ENCODE peak calls at places on chromosomes 6 and 20, in ten cellular contexts. One of them, this sample, is unnamed.

GRCh38 chr6:105859441-105859840 is 226.7 kb upstream of the PRDM1 start:
- ATAC-seq in central memory CD8-positive, alpha-beta T cell: no peak
- ATAC-seq in left cardiac atrium: no peak
- ATAC-seq in aorta: no peak
- ATAC-seq in heart right ventricle: no peak
- ATAC-seq in Right ventricle myocardium superior: no peak
- ATAC-seq in naive B cell: no peak
- ATAC-seq in GM23338: no peak
- ATAC-seq in left lung: no peak
- ATAC-seq in A549: no peak
- ATAC-seq in this sample: no peak

GRCh38 chr20:1403624-1404023 is 10.8 kb upstream of the FKBP1A start:
- ATAC-seq in central memory CD8-positive, alpha-beta T cell: no peak
- ATAC-seq in left lung: no peak
- ATAC-seq in GM23338: no peak
- ATAC-seq in naive B cell: no peak
- ATAC-seq in A549: no peak
- ATAC-seq in Right ventricle myocardium superior: no peak
- ATAC-seq in aorta: no peak
- ATAC-seq in heart right ventricle: no peak
- ATAC-seq in left cardiac atrium: no peak
- ATAC-seq in this sample: no peak

GRCh38 chr6:109455161-109455501 is 441 bp downstream of the MICAL1 start:
- ATAC-seq in heart right ventricle: peak; percentile 31
- ATAC-seq in Right ventricle myocardium superior: peak; percentile 6
- ATAC-seq in naive B cell: peak; percentile 47
- ATAC-seq in left cardiac atrium: peak; percentile 6
- ATAC-seq in GM23338: peak; percentile 14
- ATAC-seq in A549: peak; percentile 36
- ATAC-seq in left lung: peak; percentile 4
- ATAC-seq in aorta: peak; percentile 47
- ATAC-seq in central memory CD8-positive, alpha-beta T cell: peak; percentile 27
- ATAC-seq in this sample: no peak

GRCh38 chr6:11702039-11702795 is 76.4 kb downstream of the ADTRP start:
- ATAC-seq in A549: peak; percentile 93
- ATAC-seq in heart right ventricle: peak; percentile 75
- ATAC-seq in central memory CD8-positive, alpha-beta T cell: no peak
- ATAC-seq in Right ventricle myocardium superior: no peak
- ATAC-seq in aorta: peak; percentile 39
- ATAC-seq in naive B cell: no peak
- ATAC-seq in GM23338: no peak
- ATAC-seq in left cardiac atrium: peak; percentile 44
- ATAC-seq in left lung: peak; percentile 72
- ATAC-seq in this sample: no peak

GRCh38 chr20:408843-409696 is 971 bp downstream of the RBCK1 start:
- ATAC-seq in A549: peak; percentile 37
- ATAC-seq in naive B cell: no peak
- ATAC-seq in left lung: no peak
- ATAC-seq in Right ventricle myocardium superior: no peak
- ATAC-seq in left cardiac atrium: no peak
- ATAC-seq in GM23338: peak; percentile 10
- ATAC-seq in aorta: peak; percentile 2
- ATAC-seq in heart right ventricle: peak; percentile 5
- ATAC-seq in central memory CD8-positive, alpha-beta T cell: no peak
- ATAC-seq in this sample: no peak

GRCh38 chr6:123962508-123962907 is 158.8 kb downstream of the NKAIN2 start:
- ATAC-seq in A549: no peak
- ATAC-seq in left cardiac atrium: no peak
- ATAC-seq in aorta: no peak
- ATAC-seq in naive B cell: no peak
- ATAC-seq in left lung: peak; percentile 92
- ATAC-seq in GM23338: no peak
- ATAC-seq in Right ventricle myocardium superior: no peak
- ATAC-seq in central memory CD8-positive, alpha-beta T cell: no peak
- ATAC-seq in heart right ventricle: no peak
- ATAC-seq in this sample: no peak

GRCh38 chr6:137816133-137816579 is 50.9 kb upstream of the TNFAIP3 start:
- ATAC-seq in central memory CD8-positive, alpha-beta T cell: peak; percentile 3
- ATAC-seq in Right ventricle myocardium superior: no peak
- ATAC-seq in naive B cell: no peak
- ATAC-seq in heart right ventricle: no peak
- ATAC-seq in left cardiac atrium: no peak
- ATAC-seq in GM23338: no peak
- ATAC-seq in left lung: no peak
- ATAC-seq in A549: no peak
- ATAC-seq in aorta: no peak
- ATAC-seq in this sample: peak; percentile 19

GRCh38 chr6:5871296-5871695 is 135.4 kb downstream of the NRN1 start:
- ATAC-seq in central memory CD8-positive, alpha-beta T cell: no peak
- ATAC-seq in Right ventricle myocardium superior: no peak
- ATAC-seq in left lung: no peak
- ATAC-seq in heart right ventricle: no peak
- ATAC-seq in aorta: no peak
- ATAC-seq in naive B cell: no peak
- ATAC-seq in A549: no peak
- ATAC-seq in GM23338: no peak
- ATAC-seq in left cardiac atrium: no peak
- ATAC-seq in this sample: no peak

GRCh38 chr20:58264271-58264670 is 35.8 kb upstream of the ANKRD60 start:
- ATAC-seq in central memory CD8-positive, alpha-beta T cell: no peak
- ATAC-seq in left lung: no peak
- ATAC-seq in GM23338: no peak
- ATAC-seq in heart right ventricle: no peak
- ATAC-seq in left cardiac atrium: no peak
- ATAC-seq in Right ventricle myocardium superior: no peak
- ATAC-seq in aorta: no peak
- ATAC-seq in naive B cell: no peak
- ATAC-seq in A549: no peak
- ATAC-seq in this sample: no peak

GRCh38 chr6:105898286-105898685 is 187.8 kb upstream of the PRDM1 start:
- ATAC-seq in heart right ventricle: no peak
- ATAC-seq in left cardiac atrium: no peak
- ATAC-seq in left lung: no peak
- ATAC-seq in A549: no peak
- ATAC-seq in Right ventricle myocardium superior: no peak
- ATAC-seq in central memory CD8-positive, alpha-beta T cell: no peak
- ATAC-seq in GM23338: no peak
- ATAC-seq in aorta: no peak
- ATAC-seq in naive B cell: no peak
- ATAC-seq in this sample: no peak

GRCh38 chr6:408599-409102 is 17.1 kb downstream of the IRF4 start:
- ATAC-seq in heart right ventricle: peak; percentile 94
- ATAC-seq in GM23338: peak; percentile 99
- ATAC-seq in A549: peak; percentile 99
- ATAC-seq in left lung: peak; percentile 79
- ATAC-seq in left cardiac atrium: peak; percentile 83
- ATAC-seq in Right ventricle myocardium superior: peak; percentile 97
- ATAC-seq in central memory CD8-positive, alpha-beta T cell: no peak
- ATAC-seq in aorta: no peak
- ATAC-seq in naive B cell: peak; percentile 43
- ATAC-seq in this sample: peak; percentile 91

GRCh38 chr20:47008842-47009518 is 114.3 kb downstream of the EYA2 start:
- ATAC-seq in naive B cell: no peak
- ATAC-seq in central memory CD8-positive, alpha-beta T cell: no peak
- ATAC-seq in Right ventricle myocardium superior: no peak
- ATAC-seq in A549: no peak
- ATAC-seq in GM23338: no peak
- ATAC-seq in left lung: no peak
- ATAC-seq in heart right ventricle: no peak
- ATAC-seq in aorta: no peak
- ATAC-seq in left cardiac atrium: no peak
- ATAC-seq in this sample: no peak

GRCh38 chr20:54624701-54625472 is 149.5 kb downstream of the DOK5 start:
- ATAC-seq in A549: no peak
- ATAC-seq in aorta: no peak
- ATAC-seq in heart right ventricle: no peak
- ATAC-seq in Right ventricle myocardium superior: peak; percentile 67
- ATAC-seq in left cardiac atrium: no peak
- ATAC-seq in naive B cell: no peak
- ATAC-seq in central memory CD8-positive, alpha-beta T cell: no peak
- ATAC-seq in GM23338: no peak
- ATAC-seq in left lung: no peak
- ATAC-seq in this sample: no peak

GRCh38 chr6:160750276-160750689 is 48.2 kb downstream of the PLG start:
- ATAC-seq in aorta: no peak
- ATAC-seq in central memory CD8-positive, alpha-beta T cell: no peak
- ATAC-seq in left lung: no peak
- ATAC-seq in heart right ventricle: no peak
- ATAC-seq in A549: peak; percentile 70
- ATAC-seq in GM23338: peak; percentile 97
- ATAC-seq in Right ventricle myocardium superior: no peak
- ATAC-seq in naive B cell: no peak
- ATAC-seq in left cardiac atrium: no peak
- ATAC-seq in this sample: no peak

GRCh38 chr6:33080127-33081089 is 4.6 kb downstream of the HLA-DPB1 start:
- ATAC-seq in GM23338: peak; percentile 86
- ATAC-seq in heart right ventricle: peak; percentile 70
- ATAC-seq in central memory CD8-positive, alpha-beta T cell: no peak
- ATAC-seq in aorta: peak; percentile 85
- ATAC-seq in left lung: peak; percentile 37
- ATAC-seq in left cardiac atrium: peak; percentile 76
- ATAC-seq in Right ventricle myocardium superior: peak; percentile 83
- ATAC-seq in naive B cell: no peak
- ATAC-seq in A549: no peak
- ATAC-seq in this sample: peak; percentile 86

GRCh38 chr6:29967379-29968010 is 25.2 kb downstream of the HLA-A start:
- ATAC-seq in left lung: peak; percentile 62
- ATAC-seq in A549: no peak
- ATAC-seq in central memory CD8-positive, alpha-beta T cell: no peak
- ATAC-seq in Right ventricle myocardium superior: peak; percentile 57
- ATAC-seq in GM23338: no peak
- ATAC-seq in aorta: no peak
- ATAC-seq in naive B cell: no peak
- ATAC-seq in heart right ventricle: peak; percentile 53
- ATAC-seq in left cardiac atrium: no peak
- ATAC-seq in this sample: no peak

GRCh38 chr20:20440473-20440872 is 72.6 kb downstream of the INSM1 start:
- ATAC-seq in central memory CD8-positive, alpha-beta T cell: no peak
- ATAC-seq in left cardiac atrium: no peak
- ATAC-seq in aorta: no peak
- ATAC-seq in A549: no peak
- ATAC-seq in heart right ventricle: peak; percentile 60
- ATAC-seq in naive B cell: no peak
- ATAC-seq in GM23338: no peak
- ATAC-seq in Right ventricle myocardium superior: peak; percentile 36
- ATAC-seq in left lung: no peak
- ATAC-seq in this sample: no peak

GRCh38 chr20:10434467-10434831 is 427 bp upstream of the MKKS start:
- ATAC-seq in GM23338: peak; percentile 73
- ATAC-seq in left cardiac atrium: peak; percentile 90
- ATAC-seq in Right ventricle myocardium superior: peak; percentile 96
- ATAC-seq in aorta: peak; percentile 96
- ATAC-seq in left lung: peak; percentile 91
- ATAC-seq in heart right ventricle: peak; percentile 97
- ATAC-seq in central memory CD8-positive, alpha-beta T cell: peak; percentile 50
- ATAC-seq in naive B cell: peak; percentile 54
- ATAC-seq in A549: peak; percentile 84
- ATAC-seq in this sample: peak; percentile 93

GRCh38 chr6:42452171-42453026 is 673 bp upstream of the TRERF1 start:
- ATAC-seq in GM23338: peak; percentile 36
- ATAC-seq in central memory CD8-positive, alpha-beta T cell: peak; percentile 40
- ATAC-seq in Right ventricle myocardium superior: peak; percentile 66
- ATAC-seq in heart right ventricle: peak; percentile 85
- ATAC-seq in A549: peak; percentile 72
- ATAC-seq in left lung: peak; percentile 55
- ATAC-seq in aorta: peak; percentile 73
- ATAC-seq in left cardiac atrium: peak; percentile 67
- ATAC-seq in naive B cell: peak; percentile 43
- ATAC-seq in this sample: peak; percentile 57

GRCh38 chr20:46636981-46637860 is 14.0 kb downstream of the SLC13A3 start:
- ATAC-seq in aorta: no peak
- ATAC-seq in naive B cell: no peak
- ATAC-seq in Right ventricle myocardium superior: no peak
- ATAC-seq in heart right ventricle: no peak
- ATAC-seq in GM23338: peak; percentile 20
- ATAC-seq in left cardiac atrium: no peak
- ATAC-seq in left lung: no peak
- ATAC-seq in A549: no peak
- ATAC-seq in central memory CD8-positive, alpha-beta T cell: no peak
- ATAC-seq in this sample: no peak

GRCh38 chr6:110367001-110367400 is 8.9 kb upstream of the METTL24 start:
- ATAC-seq in GM23338: no peak
- ATAC-seq in aorta: no peak
- ATAC-seq in naive B cell: no peak
- ATAC-seq in left cardiac atrium: no peak
- ATAC-seq in central memory CD8-positive, alpha-beta T cell: peak; percentile 56
- ATAC-seq in left lung: no peak
- ATAC-seq in Right ventricle myocardium superior: no peak
- ATAC-seq in A549: no peak
- ATAC-seq in heart right ventricle: no peak
- ATAC-seq in this sample: no peak

GRCh38 chr20:40416274-40416673 is 272.8 kb downstream of the MAFB start:
- ATAC-seq in GM23338: no peak
- ATAC-seq in A549: no peak
- ATAC-seq in aorta: no peak
- ATAC-seq in heart right ventricle: no peak
- ATAC-seq in left lung: no peak
- ATAC-seq in naive B cell: no peak
- ATAC-seq in Right ventricle myocardium superior: no peak
- ATAC-seq in left cardiac atrium: no peak
- ATAC-seq in central memory CD8-positive, alpha-beta T cell: no peak
- ATAC-seq in this sample: no peak

GRCh38 chr6:168950500-168951223 is 303.0 kb downstream of the THBS2 start:
- ATAC-seq in GM23338: no peak
- ATAC-seq in Right ventricle myocardium superior: peak; percentile 18
- ATAC-seq in central memory CD8-positive, alpha-beta T cell: no peak
- ATAC-seq in naive B cell: no peak
- ATAC-seq in A549: no peak
- ATAC-seq in left lung: peak; percentile 41
- ATAC-seq in aorta: peak; percentile 58
- ATAC-seq in left cardiac atrium: peak; percentile 65
- ATAC-seq in heart right ventricle: no peak
- ATAC-seq in this sample: peak; percentile 41

GRCh38 chr6:28856617-28857000 is 67.2 kb downstream of the TRIM27 start:
- ATAC-seq in GM23338: no peak
- ATAC-seq in A549: no peak
- ATAC-seq in left cardiac atrium: no peak
- ATAC-seq in heart right ventricle: no peak
- ATAC-seq in aorta: no peak
- ATAC-seq in Right ventricle myocardium superior: no peak
- ATAC-seq in central memory CD8-positive, alpha-beta T cell: no peak
- ATAC-seq in left lung: no peak
- ATAC-seq in naive B cell: peak; percentile 99
- ATAC-seq in this sample: no peak

GRCh38 chr6:92915466-92915865 is 503.9 kb downstream of the EPHA7 start:
- ATAC-seq in aorta: no peak
- ATAC-seq in naive B cell: no peak
- ATAC-seq in GM23338: no peak
- ATAC-seq in Right ventricle myocardium superior: no peak
- ATAC-seq in left lung: no peak
- ATAC-seq in heart right ventricle: no peak
- ATAC-seq in left cardiac atrium: no peak
- ATAC-seq in A549: no peak
- ATAC-seq in central memory CD8-positive, alpha-beta T cell: no peak
- ATAC-seq in this sample: no peak

GRCh38 chr6:44630125-44631028 is 242.9 kb downstream of the CDC5L start:
- ATAC-seq in central memory CD8-positive, alpha-beta T cell: no peak
- ATAC-seq in Right ventricle myocardium superior: peak; percentile 57
- ATAC-seq in naive B cell: no peak
- ATAC-seq in heart right ventricle: no peak
- ATAC-seq in GM23338: peak; percentile 90
- ATAC-seq in aorta: no peak
- ATAC-seq in A549: peak; percentile 95
- ATAC-seq in left lung: peak; percentile 63
- ATAC-seq in left cardiac atrium: peak; percentile 64
- ATAC-seq in this sample: no peak

GRCh38 chr6:169302255-169302654 is 48.6 kb upstream of the THBS2 start:
- ATAC-seq in heart right ventricle: no peak
- ATAC-seq in Right ventricle myocardium superior: no peak
- ATAC-seq in naive B cell: no peak
- ATAC-seq in GM23338: no peak
- ATAC-seq in A549: no peak
- ATAC-seq in central memory CD8-positive, alpha-beta T cell: no peak
- ATAC-seq in left lung: no peak
- ATAC-seq in left cardiac atrium: no peak
- ATAC-seq in aorta: peak; percentile 57
- ATAC-seq in this sample: no peak

GRCh38 chr6:98980814-98981213 is 33.1 kb upstream of the FBXL4 start:
- ATAC-seq in left lung: no peak
- ATAC-seq in aorta: no peak
- ATAC-seq in heart right ventricle: no peak
- ATAC-seq in central memory CD8-positive, alpha-beta T cell: no peak
- ATAC-seq in GM23338: peak; percentile 98
- ATAC-seq in Right ventricle myocardium superior: no peak
- ATAC-seq in A549: no peak
- ATAC-seq in left cardiac atrium: no peak
- ATAC-seq in naive B cell: no peak
- ATAC-seq in this sample: no peak